ENCODE peak calls at places on chromosomes 5 and 9, in six cellular contexts. One of them, this sample, is unnamed. For H3K36me3 and H3K9me3, the result is how much of the 10 kb centered on the place peaks cover.

GRCh38 chr5:14239951-14240350 is 96.8 kb downstream of the TRIO start:
- DNase-seq in astrocyte: no peak
- DNase-seq in PC-3: no peak
- DNase-seq in Panc1: no peak
- DNase-seq in tibial artery: no peak
- DNase-seq in CD8-positive, alpha-beta memory T cell: no peak
- DNase-seq in this sample: no peak

GRCh38 chr5:11719888-11720481 is 184.3 kb downstream of the CTNND2 start:
- DNase-seq in astrocyte: peak
- DNase-seq in PC-3: peak
- DNase-seq in Panc1: peak
- DNase-seq in tibial artery: no peak
- DNase-seq in CD8-positive, alpha-beta memory T cell: no peak
- DNase-seq in this sample: peak

GRCh38 chr5:36691241-36691640 is 84.8 kb downstream of the SLC1A3 start:
- DNase-seq in astrocyte: no peak
- DNase-seq in PC-3: no peak
- DNase-seq in Panc1: no peak
- DNase-seq in tibial artery: no peak
- DNase-seq in CD8-positive, alpha-beta memory T cell: no peak
- DNase-seq in this sample: no peak

GRCh38 chr9:81384911-81385310 is 304.4 kb downstream of the TLE1 start:
- DNase-seq in astrocyte: no peak
- DNase-seq in PC-3: no peak
- DNase-seq in Panc1: no peak
- DNase-seq in tibial artery: no peak
- DNase-seq in CD8-positive, alpha-beta memory T cell: no peak
- DNase-seq in this sample: no peak

GRCh38 chr9:18115131-18115530 is 358.8 kb upstream of the ADAMTSL1 start:
- DNase-seq in astrocyte: no peak
- DNase-seq in PC-3: no peak
- DNase-seq in Panc1: no peak
- DNase-seq in tibial artery: no peak
- DNase-seq in CD8-positive, alpha-beta memory T cell: no peak
- DNase-seq in this sample: no peak

GRCh38 chr5:178326054-178326715 is 93.6 kb upstream of the PHYKPL start:
- DNase-seq in astrocyte: no peak
- DNase-seq in PC-3: no peak
- DNase-seq in Panc1: no peak
- DNase-seq in tibial artery: no peak
- DNase-seq in CD8-positive, alpha-beta memory T cell: no peak
- DNase-seq in this sample: no peak

GRCh38 chr5:5421149-5421960 is 1.1 kb upstream of the ICE1 start:
- DNase-seq in astrocyte: peak
- DNase-seq in PC-3: no peak
- DNase-seq in Panc1: no peak
- DNase-seq in tibial artery: no peak
- DNase-seq in CD8-positive, alpha-beta memory T cell: no peak
- DNase-seq in this sample: no peak

GRCh38 chr5:104472811-104473210 is 910.2 kb upstream of the NUDT12 start:
- DNase-seq in astrocyte: no peak
- DNase-seq in PC-3: no peak
- DNase-seq in Panc1: no peak
- DNase-seq in tibial artery: no peak
- DNase-seq in CD8-positive, alpha-beta memory T cell: no peak
- DNase-seq in this sample: no peak

GRCh38 chr5:31854625-31855526 is 215.9 kb downstream of the PDZD2 start:
- DNase-seq in astrocyte: peak
- DNase-seq in PC-3: peak
- DNase-seq in Panc1: no peak
- DNase-seq in tibial artery: peak
- DNase-seq in CD8-positive, alpha-beta memory T cell: no peak
- DNase-seq in this sample: peak

GRCh38 chr9:12631866-12632265 is 61.3 kb upstream of the TYRP1 start:
- DNase-seq in astrocyte: no peak
- DNase-seq in PC-3: no peak
- DNase-seq in Panc1: no peak
- DNase-seq in tibial artery: no peak
- DNase-seq in CD8-positive, alpha-beta memory T cell: no peak
- DNase-seq in this sample: no peak

GRCh38 chr5:32522429-32523143 is 62.8 kb upstream of the SUB1 start:
- DNase-seq in astrocyte: peak
- DNase-seq in PC-3: peak
- DNase-seq in Panc1: no peak
- DNase-seq in tibial artery: peak
- DNase-seq in CD8-positive, alpha-beta memory T cell: no peak
- DNase-seq in this sample: peak

GRCh38 chr5:71681282-71681681 is 37.8 kb upstream of the CARTPT start:
- DNase-seq in astrocyte: peak
- DNase-seq in PC-3: no peak
- DNase-seq in Panc1: no peak
- DNase-seq in tibial artery: no peak
- DNase-seq in CD8-positive, alpha-beta memory T cell: no peak
- DNase-seq in this sample: no peak

GRCh38 chr5:126512451-126512850 is 82.6 kb downstream of the ALDH7A1 start:
- DNase-seq in astrocyte: no peak
- DNase-seq in PC-3: no peak
- DNase-seq in Panc1: no peak
- DNase-seq in tibial artery: no peak
- DNase-seq in CD8-positive, alpha-beta memory T cell: no peak
- DNase-seq in this sample: no peak

GRCh38 chr9:129972816-129973215 is 70.2 kb downstream of the FNBP1 start:
- DNase-seq in astrocyte: peak
- DNase-seq in PC-3: peak
- DNase-seq in Panc1: no peak
- DNase-seq in tibial artery: no peak
- DNase-seq in CD8-positive, alpha-beta memory T cell: no peak
- DNase-seq in this sample: no peak

GRCh38 chr5:44740655-44741054 is 68.1 kb upstream of the MRPS30 start:
- DNase-seq in astrocyte: no peak
- DNase-seq in PC-3: peak
- DNase-seq in Panc1: no peak
- DNase-seq in tibial artery: no peak
- DNase-seq in CD8-positive, alpha-beta memory T cell: no peak
- DNase-seq in this sample: no peak

GRCh38 chr5:76791461-76791860 is 27.4 kb upstream of the F2RL1 start:
- DNase-seq in astrocyte: peak
- DNase-seq in PC-3: no peak
- DNase-seq in Panc1: no peak
- DNase-seq in tibial artery: no peak
- DNase-seq in CD8-positive, alpha-beta memory T cell: no peak
- DNase-seq in this sample: no peak

GRCh38 chr9:95644377-95644776 is 127.6 kb upstream of the PTCH1 start:
- DNase-seq in astrocyte: peak
- DNase-seq in PC-3: no peak
- DNase-seq in Panc1: no peak
- DNase-seq in tibial artery: no peak
- DNase-seq in CD8-positive, alpha-beta memory T cell: no peak
- DNase-seq in this sample: peak

GRCh38 chr5:35878079-35878478 is 21.4 kb downstream of the IL7R start:
- DNase-seq in astrocyte: no peak
- DNase-seq in PC-3: no peak
- DNase-seq in Panc1: no peak
- DNase-seq in tibial artery: no peak
- DNase-seq in CD8-positive, alpha-beta memory T cell: no peak
- DNase-seq in this sample: no peak

GRCh38 chr9:70085241-70085640 is 41.6 kb downstream of the MAMDC2 start:
- DNase-seq in astrocyte: peak
- DNase-seq in PC-3: peak
- DNase-seq in Panc1: no peak
- DNase-seq in tibial artery: no peak
- DNase-seq in CD8-positive, alpha-beta memory T cell: no peak
- DNase-seq in this sample: no peak

GRCh38 chr5:33631786-33632185 is 191.0 kb downstream of the TARS1 start:
- DNase-seq in astrocyte: peak
- DNase-seq in PC-3: peak
- DNase-seq in Panc1: no peak
- DNase-seq in tibial artery: no peak
- DNase-seq in CD8-positive, alpha-beta memory T cell: no peak
- DNase-seq in this sample: no peak

GRCh38 chr5:172005708-172006377 is 595 bp downstream of the FBXW11 start:
- DNase-seq in astrocyte: no peak
- DNase-seq in PC-3: no peak
- DNase-seq in Panc1: no peak
- DNase-seq in tibial artery: peak
- DNase-seq in CD8-positive, alpha-beta memory T cell: peak
- DNase-seq in this sample: peak

GRCh38 chr5:6384856-6385255 is 6.5 kb upstream of the MED10 start:
- DNase-seq in astrocyte: no peak
- DNase-seq in PC-3: no peak
- DNase-seq in Panc1: no peak
- DNase-seq in tibial artery: no peak
- DNase-seq in CD8-positive, alpha-beta memory T cell: no peak
- DNase-seq in this sample: no peak

GRCh38 chr5:78458843-78459242 is 98.4 kb downstream of the SCAMP1 start:
- DNase-seq in astrocyte: no peak
- DNase-seq in PC-3: no peak
- DNase-seq in Panc1: no peak
- DNase-seq in tibial artery: no peak
- DNase-seq in CD8-positive, alpha-beta memory T cell: no peak
- DNase-seq in this sample: no peak

GRCh38 chr9:120818595-120818994 is 24.1 kb downstream of the PSMD5 start:
- DNase-seq in astrocyte: no peak
- DNase-seq in PC-3: no peak
- DNase-seq in Panc1: no peak
- DNase-seq in tibial artery: no peak
- DNase-seq in CD8-positive, alpha-beta memory T cell: no peak
- DNase-seq in this sample: no peak

DNA sequence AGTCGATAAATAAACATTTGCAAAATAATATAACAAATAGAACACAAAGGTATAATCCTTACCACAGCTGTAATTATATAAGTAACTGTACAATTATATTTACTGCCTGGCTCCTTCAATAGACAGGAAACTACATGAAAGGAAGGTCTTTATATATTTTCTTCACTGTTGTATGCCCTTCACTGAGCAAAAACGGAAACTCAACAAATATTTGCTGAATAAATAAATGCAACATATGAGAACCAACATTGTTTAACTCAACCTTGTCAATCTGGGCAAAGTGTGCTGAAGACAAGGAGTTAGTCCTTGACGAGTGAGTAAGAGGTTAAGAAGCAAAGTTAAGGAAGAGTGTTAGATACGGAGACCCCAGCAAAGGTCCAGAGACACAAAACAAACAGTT is 22.6 kb downstream of the PSMD5 start:
- DNase-seq in astrocyte: no peak
- DNase-seq in PC-3: no peak
- DNase-seq in Panc1: no peak
- DNase-seq in tibial artery: no peak
- DNase-seq in CD8-positive, alpha-beta memory T cell: no peak
- DNase-seq in this sample: no peak
- H3K36me3 ChIP-seq in astrocyte: under half
- H3K36me3 ChIP-seq in PC-3: under half
- H3K36me3 ChIP-seq in Panc1: under half
- H3K36me3 ChIP-seq in tibial artery: half or more
- H3K36me3 ChIP-seq in CD8-positive, alpha-beta memory T cell: under half
- H3K36me3 ChIP-seq in this sample: under half

GRCh38 chr9:114386361-114386885 is 1.4 kb downstream of the AKNA start:
- DNase-seq in astrocyte: no peak
- DNase-seq in PC-3: no peak
- DNase-seq in Panc1: no peak
- DNase-seq in tibial artery: no peak
- DNase-seq in CD8-positive, alpha-beta memory T cell: no peak
- DNase-seq in this sample: no peak
- H3K4me3 ChIP-seq in astrocyte: peak
- H3K4me3 ChIP-seq in PC-3: no peak
- H3K4me3 ChIP-seq in Panc1: no peak
- H3K4me3 ChIP-seq in tibial artery: peak
- H3K4me3 ChIP-seq in CD8-positive, alpha-beta memory T cell: peak
- H3K4me3 ChIP-seq in this sample: no peak

DNA sequence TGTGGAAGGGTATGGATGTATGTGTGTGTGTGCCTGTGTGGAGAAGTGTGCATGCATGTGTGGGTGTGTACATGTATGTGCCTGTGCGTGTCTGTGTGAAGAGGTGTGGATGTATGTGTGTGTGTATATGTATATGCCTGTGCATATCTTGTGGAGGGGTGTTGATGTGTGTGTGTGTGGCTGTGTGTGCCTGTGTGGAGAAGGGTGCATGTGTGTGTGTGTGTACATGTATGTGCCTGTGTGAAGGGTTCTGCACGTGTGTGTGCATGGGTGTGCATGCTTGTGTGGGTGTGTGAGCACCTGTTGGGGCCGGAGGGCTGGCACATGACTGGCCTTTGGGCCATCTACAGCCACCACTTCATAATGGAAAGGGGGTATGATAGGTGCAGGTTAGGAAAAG is 291.4 kb downstream of the IRX2 start:
- DNase-seq in astrocyte: no peak
- DNase-seq in PC-3: no peak
- DNase-seq in Panc1: no peak
- DNase-seq in tibial artery: no peak
- DNase-seq in CD8-positive, alpha-beta memory T cell: no peak
- DNase-seq in this sample: no peak
- H3K9me3 ChIP-seq in astrocyte: under half
- H3K9me3 ChIP-seq in PC-3: under half
- H3K9me3 ChIP-seq in Panc1: under half
- H3K9me3 ChIP-seq in tibial artery: under half
- H3K9me3 ChIP-seq in CD8-positive, alpha-beta memory T cell: under half
- H3K9me3 ChIP-seq in this sample: under half

GRCh38 chr5:139666551-139666950 is 18.4 kb downstream of the CXXC5 start:
- DNase-seq in astrocyte: no peak
- DNase-seq in PC-3: no peak
- DNase-seq in Panc1: no peak
- DNase-seq in tibial artery: no peak
- DNase-seq in CD8-positive, alpha-beta memory T cell: no peak
- DNase-seq in this sample: no peak
- H3K36me3 ChIP-seq in astrocyte: under half
- H3K36me3 ChIP-seq in PC-3: under half
- H3K36me3 ChIP-seq in Panc1: under half
- H3K36me3 ChIP-seq in tibial artery: under half
- H3K36me3 ChIP-seq in CD8-positive, alpha-beta memory T cell: under half
- H3K36me3 ChIP-seq in this sample: half or more

This sample was measured in MG63.